ENCODE peak calls at places on chromosomes 2 and 18, in five cellular contexts. C is KBM-7; A is lung; M is stimulated activated CD4-positive, alpha-beta T cell treated with anti-CD3 and anti-CD28 coated beads, TNF-alpha, amount 100 ng/mL, for 1 hour; G is coronary artery. R is an unnamed sample.

GRCh38 chr2:236317938-236318396 is 53.8 kb upstream of the ASB18 start:
- DNase-seq in C (no peak), A (peak), M (no peak), G (peak), R (no peak)

GRCh38 chr18:50659091-50660003 is 99.5 kb downstream of the MAPK4 start:
- DNase-seq in C (no peak), A (no peak), M (no peak), G (peak), R (no peak)

GRCh38 chr18:36724591-36725001 is 104.2 kb downstream of the TPGS2 start:
- DNase-seq in C (no peak), A (no peak), M (no peak), G (no peak), R (no peak)

GRCh38 chr18:58848685-58849084 is 16.0 kb upstream of the ZNF532 start:
- DNase-seq in C (no peak), A (no peak), M (no peak), G (no peak), R (no peak)

GRCh38 chr2:188668017-188668663 is 306.0 kb upstream of the COL3A1 start:
- DNase-seq in C (no peak), A (peak), M (no peak), G (no peak), R (no peak)

GRCh38 chr2:114222331-114222730 is 220.1 kb upstream of the DPP10 start:
- DNase-seq in C (no peak), A (no peak), M (no peak), G (no peak), R (no peak)

GRCh38 chr18:10834128-10834815 is 308.4 kb downstream of the NAPG start:
- DNase-seq in C (no peak), A (no peak), M (no peak), G (no peak), R (no peak)

GRCh38 chr18:34767601-34768027 is 57.5 kb downstream of the DTNA start:
- DNase-seq in C (no peak), A (no peak), M (no peak), G (no peak), R (no peak)

GRCh38 chr18:12296087-12296403 is 12.0 kb upstream of the TUBB6 start:
- DNase-seq in C (no peak), A (no peak), M (no peak), G (no peak), R (no peak)

GRCh38 chr2:37389984-37390765 is 45.7 kb downstream of the QPCT start:
- DNase-seq in C (peak), A (peak), M (peak), G (no peak), R (peak)

GRCh38 chr2:16281451-16282330 is 341.3 kb downstream of the MYCN start:
- DNase-seq in C (peak), A (no peak), M (no peak), G (no peak), R (no peak)

GRCh38 chr2:232516556-232516955 is 3.6 kb upstream of the PRSS56 start:
- DNase-seq in C (no peak), A (no peak), M (no peak), G (no peak), R (no peak)

GRCh38 chr18:79510731-79511141 is 115.0 kb downstream of the NFATC1 start:
- DNase-seq in C (no peak), A (no peak), M (no peak), G (peak), R (no peak)

GRCh38 chr2:188512456-188512855 is 220.8 kb downstream of the GULP1 start:
- DNase-seq in C (peak), A (no peak), M (no peak), G (no peak), R (no peak)

GRCh38 chr2:231557571-231558217 is 27.4 kb upstream of the NMUR1 start:
- DNase-seq in C (peak), A (peak), M (peak), G (peak), R (peak)

GRCh38 chr2:178761759-178762371 is 45.4 kb downstream of the TTN start:
- DNase-seq in C (peak), A (no peak), M (no peak), G (no peak), R (peak)

GRCh38 chr2:119494163-119494790 is 30.0 kb downstream of the SCTR start:
- DNase-seq in C (no peak), A (peak), M (no peak), G (no peak), R (no peak)

GRCh38 chr2:241833101-241833937 is 24.3 kb downstream of the NEU4 start:
- DNase-seq in C (no peak), A (no peak), M (no peak), G (peak), R (no peak)

R was measured in activated CD8-positive, alpha-beta T cell treated with anti-CD3 and anti-CD28 coated beads, Interleukin-2, amount 10 ng/mL, durations not matched to agents 7 days and 5 days.